ENCODE peak calls at places on chromosomes 2 and 18, in seven cellular contexts. R is transverse colon, M is K562, A is HCT116, L is HepG2, X is upper lobe of left lung, G is breast epithelium. O is an unnamed sample.

GRCh38 chr2:156680266-156680665 is 244.1 kb downstream of the GPD2 start:
- DNase-seq in R (no peak), X (no peak), M (no peak), G (no peak), A (no peak), L (no peak), O (no peak)

GRCh38 chr2:19623488-19623887 is 265.1 kb upstream of the OSR1 start:
- DNase-seq in R (no peak), M (no peak), X (no peak), A (no peak), L (no peak), G (no peak), O (no peak)

GRCh38 chr2:212001280-212001679 is 537.3 kb downstream of the ERBB4 start:
- DNase-seq in M (no peak), R (no peak), A (no peak), X (no peak), L (no peak), G (no peak), O (no peak)

GRCh38 chr2:28326873-28327495 is 65.7 kb upstream of the FOSL2 start:
- DNase-seq in G (no peak), A (no peak), L (no peak), X (no peak), M (no peak), R (no peak), O (peak; percentile 70)

GRCh38 chr2:95158891-95159619 is 593 bp downstream of the ZNF514 start:
- DNase-seq in M (peak; percentile 65), G (peak; percentile 55), L (peak; percentile 13), A (no peak), R (peak; percentile 44), X (peak; percentile 90), O (peak; percentile 78)

GRCh38 chr18:71583291-71583690 is 960.9 kb downstream of the CBLN2 start:
- DNase-seq in L (no peak), M (no peak), X (no peak), A (no peak), G (no peak), R (no peak), O (no peak)

GRCh38 chr18:33751613-33752221 is 173.7 kb downstream of the ASXL3 start:
- DNase-seq in G (no peak), L (no peak), M (peak; percentile 2), X (no peak), R (no peak), A (no peak), O (no peak)

GRCh38 chr2:231321556-231322334 is 73.8 kb upstream of the B3GNT7 start:
- DNase-seq in M (no peak), G (no peak), L (no peak), R (peak; percentile 35), A (no peak), X (peak; percentile 47), O (peak; percentile 75)

GRCh38 chr2:237227190-237227988 is 141.7 kb downstream of the COPS8 start:
- DNase-seq in M (no peak), X (no peak), R (no peak), L (no peak), G (no peak), A (peak; percentile 19), O (no peak)

GRCh38 chr2:137870682-137871081 is 93.6 kb upstream of the HNMT start:
- DNase-seq in A (no peak), L (no peak), R (no peak), X (no peak), G (no peak), M (no peak), O (no peak)

GRCh38 chr2:133424876-133425275 is 143.4 kb downstream of the NCKAP5 start:
- DNase-seq in A (no peak), M (no peak), R (no peak), G (no peak), L (no peak), X (no peak), O (no peak)

GRCh38 chr2:25331686-25332365 is 9.9 kb downstream of the DNMT3A start:
- DNase-seq in X (no peak), M (no peak), R (no peak), L (no peak), G (no peak), A (no peak), O (no peak)

GRCh38 chr2:70024284-70024683 is 62.9 kb upstream of the ASPRV1 start:
- DNase-seq in L (no peak), M (no peak), A (no peak), G (no peak), X (no peak), R (no peak), O (no peak)

GRCh38 chr2:26672818-26673393 is 19.6 kb upstream of the KCNK3 start:
- DNase-seq in M (no peak), X (no peak), G (peak; percentile 37), R (no peak), L (no peak), A (no peak), O (peak; percentile 44)

GRCh38 chr18:9606039-9606438 is 8.3 kb downstream of the PPP4R1 start:
- DNase-seq in M (no peak), L (no peak), G (no peak), A (no peak), X (no peak), R (no peak), O (no peak)

GRCh38 chr2:54947596-54948519 is 102.4 kb downstream of the RTN4 start:
- DNase-seq in M (no peak), L (no peak), G (no peak), X (peak; percentile 10), R (no peak), A (no peak), O (no peak)

GRCh38 chr2:72000110-72000509 is 147.6 kb downstream of the CYP26B1 start:
- DNase-seq in R (no peak), G (no peak), M (peak; percentile 21), A (no peak), L (no peak), X (no peak), O (no peak)

GRCh38 chr2:171798156-171798815 is 95.8 kb downstream of the SLC25A12 start:
- DNase-seq in A (no peak), L (peak; percentile 60), G (no peak), R (no peak), M (no peak), X (no peak), O (no peak)

DNA sequence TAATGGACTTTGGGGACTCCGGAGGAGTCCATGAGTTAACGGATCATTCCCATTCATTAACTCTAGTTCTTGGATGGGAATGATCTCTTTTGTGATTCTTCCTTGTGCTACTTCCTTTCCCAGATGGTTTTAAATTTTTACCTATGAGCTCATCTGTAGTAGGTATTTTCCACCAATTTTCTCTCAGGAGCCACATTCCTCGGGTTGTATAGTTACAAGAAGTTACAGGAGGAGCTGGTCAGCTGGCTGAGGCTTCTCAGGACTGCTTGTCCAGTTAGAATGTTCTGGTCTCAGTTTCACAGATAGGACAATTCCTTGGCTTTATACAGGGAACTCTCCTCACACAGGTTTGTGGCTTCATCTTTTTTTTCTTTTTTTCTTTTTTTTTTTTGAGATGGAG is 42.9 kb upstream of the LPIN2 start:
- DNase-seq in A (no peak), G (no peak), M (no peak), X (no peak), R (no peak), L (no peak), O (no peak)
- H3K27ac ChIP-seq in A (no peak overlapping the region), G (no peak overlapping the region), M (no peak overlapping the region), X (no peak overlapping the region), R (no peak overlapping the region), L (no peak overlapping the region), O (no peak overlapping the region)

DNA sequence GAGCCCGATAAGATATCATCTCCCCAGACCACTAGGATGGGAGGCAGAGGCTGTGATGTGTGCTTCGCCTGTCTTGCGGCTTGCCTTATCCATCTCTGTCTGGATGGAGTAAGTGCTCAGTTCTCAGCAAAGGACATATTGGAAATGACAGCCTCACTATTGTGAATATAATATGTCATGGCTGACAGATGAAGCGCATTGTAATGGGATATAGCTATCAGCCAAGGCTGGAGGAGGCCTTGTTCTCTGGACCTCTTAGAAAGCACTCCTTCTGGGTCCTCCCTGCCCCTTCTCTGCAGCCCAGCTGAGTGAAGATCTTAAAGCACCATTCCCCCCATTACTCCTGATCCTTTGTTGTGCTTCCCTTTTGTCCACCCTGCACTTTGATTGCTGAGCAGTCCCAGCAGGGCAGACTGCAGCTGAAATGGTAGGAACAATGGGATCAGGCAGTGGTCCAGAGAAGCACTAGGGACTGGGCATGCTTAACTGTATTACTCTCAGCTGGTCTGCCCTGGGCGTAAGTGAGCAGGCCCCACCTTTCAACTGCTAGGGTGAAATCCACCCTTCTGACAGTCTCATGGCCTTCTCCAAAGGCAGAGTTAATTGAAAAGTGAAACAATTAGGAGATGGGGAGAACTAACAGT is 265.3 kb downstream of the SETBP1 start:
- DNase-seq in R (no peak), G (no peak), L (no peak), A (no peak), M (no peak), X (no peak), O (no peak)
- TF ChIP-seq POLR2AphosphoS5 in R (no peak), G (no peak), L (no peak), A (no peak), M (no peak), X (no peak), O (no peak)

GRCh38 chr18:44341759-44342158 is 338.9 kb upstream of the SETBP1 start:
- DNase-seq in G (no peak), R (no peak), A (no peak), M (no peak), L (no peak), X (no peak), O (no peak)
- H3K27ac ChIP-seq in G (no peak overlapping the region), R (no peak overlapping the region), A (no peak overlapping the region), M (no peak overlapping the region), L (no peak overlapping the region), X (no peak overlapping the region), O (no peak overlapping the region)

GRCh38 chr2:108414945-108415344 is 34.1 kb upstream of the GCC2 start:
- DNase-seq in G (no peak), L (no peak), X (no peak), M (no peak), A (no peak), R (no peak), O (no peak)

GRCh38 chr2:108413731-108414130 is 35.3 kb upstream of the GCC2 start:
- DNase-seq in A (no peak), X (no peak), R (no peak), L (no peak), M (no peak), G (no peak), O (no peak)

GRCh38 chr2:108414256-108414876 is 34.6 kb upstream of the GCC2 start:
- DNase-seq in M (peak; percentile 24), G (no peak), X (no peak), R (no peak), A (no peak), L (peak; percentile 12), O (no peak)

GRCh38 chr2:108409768-108410167 is 32.0 kb downstream of the SULT1C4 start:
- DNase-seq in A (no peak), G (no peak), M (no peak), X (no peak), R (no peak), L (no peak), O (no peak)

DNA sequence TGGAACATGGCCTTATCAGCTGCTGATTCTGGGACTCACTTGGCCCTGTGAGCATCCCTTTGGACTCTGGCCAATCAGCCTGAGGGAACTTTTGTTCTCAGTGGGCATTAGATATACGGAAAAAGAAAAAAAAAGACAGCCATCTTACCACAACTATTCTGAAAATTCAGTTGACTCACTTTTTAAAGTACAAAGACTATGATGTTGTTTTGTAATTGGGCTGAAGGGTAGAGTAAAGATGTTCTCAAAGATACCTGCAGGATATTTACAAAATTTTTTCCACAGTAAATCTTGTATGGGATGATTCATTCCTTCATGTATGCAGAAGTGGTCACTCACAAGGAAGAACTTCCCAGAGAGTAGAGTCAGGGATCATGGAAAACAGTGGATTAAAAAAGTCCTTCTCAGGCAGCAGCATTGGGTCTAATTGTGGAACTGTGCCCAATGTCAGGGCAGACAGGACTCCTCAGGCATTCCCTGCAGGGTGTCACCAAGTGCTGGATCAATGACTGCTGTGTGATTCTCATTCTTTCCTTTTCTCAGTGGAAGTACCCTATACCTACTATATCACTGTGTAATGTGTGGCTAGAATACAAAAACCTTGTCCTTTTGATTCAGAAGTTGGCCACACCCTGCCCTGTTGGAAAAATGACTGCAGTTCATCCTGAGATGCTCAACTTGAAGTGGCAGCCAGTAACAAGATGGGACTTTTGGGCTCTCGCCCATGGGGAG is 35.4 kb downstream of the SULT1C4 start:
- DNase-seq in A (peak; percentile 4), G (peak; percentile 67), X (no peak), L (peak; percentile 85), R (no peak), M (peak; percentile 44), O (no peak)
- TF ChIP-seq POLR2AphosphoS5 in A (no peak), G (no peak), X (no peak), L (no peak), R (no peak), M (no peak), O (no peak)